ENCODE peak calls at places on chromosomes 16 and 17, in four cellular contexts. K is trophoblast cell; G is left colon; W is CD8-positive, alpha-beta memory T cell. C is an unnamed sample.

GRCh38 chr17:79006001-79006400 is 3.6 kb downstream of the CANT1 start:
- DNase-seq in K (no peak), W (no peak), G (peak; percentile 67), C (no peak)

GRCh38 chr16:11280616-11281522 is at the start of gene PRM1:
- DNase-seq in G (no peak), W (no peak), K (no peak), C (no peak)

GRCh38 chr17:79154446-79154845 is 79.8 kb downstream of the ENGASE start:
- DNase-seq in W (no peak), K (no peak), G (no peak), C (no peak)

GRCh38 chr17:79922161-79922569 is 82.9 kb upstream of the CBX4 start:
- DNase-seq in W (no peak), K (no peak), G (peak; percentile 50), C (no peak)

GRCh38 chr16:24635900-24636610 is 93.4 kb upstream of the TNRC6A start:
- DNase-seq in K (no peak), G (peak; percentile 68), W (no peak), C (no peak)

GRCh38 chr17:28346746-28347246 is 10.5 kb downstream of the POLDIP2 start:
- DNase-seq in K (peak; percentile 46), W (no peak), G (no peak), C (no peak)

GRCh38 chr16:22220714-22221113 is 14.6 kb downstream of the EEF2K start:
- DNase-seq in W (no peak), G (no peak), K (no peak), C (no peak)

GRCh38 chr16:81688182-81688581 is 90.9 kb upstream of the PLCG2 start:
- DNase-seq in W (no peak), K (no peak), G (no peak), C (no peak)

GRCh38 chr16:49884033-49884707 is 28.3 kb upstream of the ZNF423 start:
- DNase-seq in G (peak; percentile 44), K (peak; percentile 70), W (no peak), C (no peak)

GRCh38 chr17:52297230-52298010 is 138.9 kb upstream of the CA10 start:
- DNase-seq in K (peak; percentile 4), W (no peak), G (no peak), C (no peak)

GRCh38 chr16:84996365-84996764 is 15.0 kb downstream of the ZDHHC7 start:
- DNase-seq in G (no peak), K (no peak), W (no peak), C (no peak)

GRCh38 chr16:795580-796229 is 4.8 kb downstream of the GNG13 start:
- DNase-seq in K (peak; percentile 89), W (no peak), G (peak; percentile 52), C (no peak)

GRCh38 chr17:6711081-6711674 is 2.0 kb downstream of the SLC13A5 start:
- DNase-seq in W (no peak), G (no peak), K (no peak), C (no peak)

GRCh38 chr16:70721202-70721963 is 35.5 kb upstream of the MTSS2 start:
- DNase-seq in G (no peak), K (no peak), W (no peak), C (no peak)

GRCh38 chr16:88580371-88580770 is 10.2 kb downstream of the ZC3H18 start:
- DNase-seq in G (no peak), W (no peak), K (no peak), C (no peak)

GRCh38 chr16:55555436-55555835 is 11.0 kb upstream of the CAPNS2 start:
- DNase-seq in K (peak; percentile 68), G (no peak), W (no peak), C (no peak)

GRCh38 chr17:2398655-2399571 is 1.9 kb downstream of the MNT start:
- DNase-seq in K (peak; percentile 66), W (peak; percentile 82), G (peak; percentile 64), C (no peak)